ENCODE peak calls at places on chromosome X, in eight cellular contexts. Q is lower lobe of right lung, F is transverse colon, P is Caco-2, M is right atrium auricular region, C is vagina, J is IMR-90, I is fibroblast of lung. H is an unnamed sample.

GRCh38 chrX:9874483-9874882 is 88.3 kb downstream of the SHROOM2 start:
- DNase-seq in Q (no peak), F (no peak), P (no peak), M (no peak), C (no peak), J (peak; percentile 25), I (no peak), H (no peak)

GRCh38 chrX:24536551-24536950 is 71.5 kb downstream of the PDK3 start:
- DNase-seq in Q (no peak), F (no peak), P (no peak), M (no peak), C (no peak), J (no peak), I (no peak), H (no peak)

GRCh38 chrX:36462142-36462541 is 542.6 kb downstream of the CFAP47 start:
- DNase-seq in Q (no peak), F (no peak), P (no peak), M (no peak), C (no peak), J (no peak), I (no peak), H (no peak)

GRCh38 chrX:40468033-40468979 is 112.5 kb upstream of the ATP6AP2 start:
- DNase-seq in Q (peak; percentile 58), F (peak; percentile 59), P (peak; percentile 60), M (peak; percentile 66), C (no peak), J (peak; percentile 5), I (peak; percentile 7), H (peak; percentile 66)

GRCh38 chrX:13420545-13421183 is 100.8 kb upstream of the ATXN3L start:
- DNase-seq in Q (no peak), F (no peak), P (no peak), M (no peak), C (no peak), J (no peak), I (no peak), H (no peak)

GRCh38 chrX:135536883-135537282 is 16.4 kb downstream of the INTS6L start:
- DNase-seq in Q (no peak), F (no peak), P (no peak), M (no peak), C (no peak), J (no peak), I (no peak), H (no peak)

GRCh38 chrX:122441451-122441850 is 742.6 kb upstream of the GRIA3 start:
- DNase-seq in Q (no peak), F (no peak), P (no peak), M (no peak), C (no peak), J (no peak), I (no peak), H (no peak)

GRCh38 chrX:43939187-43939926 is 33.8 kb downstream of the NDP start:
- DNase-seq in Q (no peak), F (no peak), P (no peak), M (no peak), C (no peak), J (peak; percentile 3), I (peak; percentile 37), H (no peak)

GRCh38 chrX:17817242-17817641 is 43.9 kb downstream of the RAI2 start:
- DNase-seq in Q (no peak), F (no peak), P (no peak), M (no peak), C (no peak), J (no peak), I (peak; percentile 45), H (no peak)

GRCh38 chrX:13092455-13092941 is 48.1 kb upstream of the FAM9C start:
- DNase-seq in Q (peak; percentile 72), F (peak; percentile 75), P (no peak), M (no peak), C (no peak), J (no peak), I (no peak), H (no peak)

GRCh38 chrX:143121471-143121870 is 95.7 kb downstream of the SPANXN4 start:
- DNase-seq in Q (no peak), F (no peak), P (no peak), M (no peak), C (no peak), J (no peak), I (no peak), H (no peak)

DNA sequence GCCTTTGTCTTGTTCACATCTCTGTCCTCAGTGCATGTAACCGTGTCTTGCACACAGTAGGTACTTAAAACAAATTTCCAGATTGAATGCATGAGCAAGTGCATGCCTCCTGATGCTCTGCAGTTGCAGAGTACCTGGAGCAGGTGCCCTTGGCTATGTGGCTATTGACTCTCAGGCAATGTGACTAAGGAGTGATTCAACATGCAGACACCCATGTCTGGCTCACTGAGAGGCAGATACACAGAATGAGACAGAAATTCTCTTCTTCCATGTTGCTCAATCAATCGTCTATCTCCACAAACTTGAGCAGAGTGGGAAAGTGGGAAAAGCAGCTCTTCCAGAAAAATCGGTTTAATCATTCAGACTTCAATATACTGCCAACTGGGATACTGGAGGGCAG is 111.0 kb downstream of the CHRDL1 start:
- DNase-seq in Q (no peak), F (no peak), P (no peak), M (no peak), C (no peak), J (no peak), I (no peak), H (no peak)
- TF ChIP-seq CTCF in Q (no peak), F (no peak), P (no peak), M (no peak), C (no peak), J (no peak), I (no peak), H (no peak)

DNA sequence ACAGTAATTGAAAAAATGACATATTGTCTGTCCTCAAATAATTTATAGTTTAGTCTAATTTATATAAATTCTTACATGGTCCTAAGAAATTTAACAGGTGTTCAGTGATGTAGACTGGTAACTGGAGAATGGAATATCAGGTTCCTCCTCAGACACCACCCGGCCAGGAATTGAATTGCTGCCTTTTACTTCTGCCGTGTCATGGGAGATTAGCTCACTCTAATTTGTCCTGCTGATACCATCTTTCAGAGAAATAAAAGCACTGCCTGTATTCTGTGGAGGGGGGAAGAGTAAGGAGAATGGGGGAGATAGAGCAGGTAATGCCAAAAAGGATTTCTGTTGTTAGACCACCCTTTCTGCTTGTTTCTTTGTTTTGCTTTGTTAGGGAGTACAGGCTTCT is 125.2 kb upstream of the KLHL4 start:
- DNase-seq in Q (no peak), F (no peak), P (no peak), M (no peak), C (no peak), J (no peak), I (no peak), H (no peak)
- H3K4me3 ChIP-seq in Q (no peak overlapping the region), F (no peak overlapping the region), P (no peak overlapping the region), M (no peak overlapping the region), C (no peak overlapping the region), J (no peak overlapping the region), I (no peak overlapping the region), H (no peak overlapping the region)

DNA sequence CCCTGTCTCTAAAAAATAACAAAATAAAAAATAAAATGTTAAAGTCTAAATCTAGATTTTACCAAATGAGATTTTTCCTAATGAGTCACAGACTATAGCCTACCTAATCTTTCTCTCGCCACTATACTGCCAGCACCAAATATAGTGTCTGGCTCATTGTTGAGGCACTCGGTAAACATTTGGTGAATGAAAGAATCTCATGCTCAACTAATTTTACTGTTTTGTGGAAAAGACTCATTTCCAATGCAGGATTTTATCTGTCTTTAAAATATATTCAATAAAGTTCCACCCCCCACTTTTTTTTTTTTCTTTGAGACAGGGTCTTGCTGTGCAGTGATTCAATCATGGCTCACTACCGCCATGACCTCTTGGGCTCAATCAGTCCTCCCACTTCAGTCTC is 71.5 kb downstream of the PLS3 start:
- DNase-seq in Q (no peak), F (no peak), P (no peak), M (no peak), C (no peak), J (peak; percentile 61), I (no peak), H (no peak)
- H3K36me3 ChIP-seq in Q (peaks cover 17% of the 10 kb centered on the region), F (no peaks in the 10 kb centered on the region), P (no peaks in the 10 kb centered on the region), M (peaks cover 8% of the 10 kb centered on the region), C (no peaks in the 10 kb centered on the region), J (peaks cover 9% of the 10 kb centered on the region), I (peaks cover 2% of the 10 kb centered on the region), H (peaks cover 2% of the 10 kb centered on the region)

DNA sequence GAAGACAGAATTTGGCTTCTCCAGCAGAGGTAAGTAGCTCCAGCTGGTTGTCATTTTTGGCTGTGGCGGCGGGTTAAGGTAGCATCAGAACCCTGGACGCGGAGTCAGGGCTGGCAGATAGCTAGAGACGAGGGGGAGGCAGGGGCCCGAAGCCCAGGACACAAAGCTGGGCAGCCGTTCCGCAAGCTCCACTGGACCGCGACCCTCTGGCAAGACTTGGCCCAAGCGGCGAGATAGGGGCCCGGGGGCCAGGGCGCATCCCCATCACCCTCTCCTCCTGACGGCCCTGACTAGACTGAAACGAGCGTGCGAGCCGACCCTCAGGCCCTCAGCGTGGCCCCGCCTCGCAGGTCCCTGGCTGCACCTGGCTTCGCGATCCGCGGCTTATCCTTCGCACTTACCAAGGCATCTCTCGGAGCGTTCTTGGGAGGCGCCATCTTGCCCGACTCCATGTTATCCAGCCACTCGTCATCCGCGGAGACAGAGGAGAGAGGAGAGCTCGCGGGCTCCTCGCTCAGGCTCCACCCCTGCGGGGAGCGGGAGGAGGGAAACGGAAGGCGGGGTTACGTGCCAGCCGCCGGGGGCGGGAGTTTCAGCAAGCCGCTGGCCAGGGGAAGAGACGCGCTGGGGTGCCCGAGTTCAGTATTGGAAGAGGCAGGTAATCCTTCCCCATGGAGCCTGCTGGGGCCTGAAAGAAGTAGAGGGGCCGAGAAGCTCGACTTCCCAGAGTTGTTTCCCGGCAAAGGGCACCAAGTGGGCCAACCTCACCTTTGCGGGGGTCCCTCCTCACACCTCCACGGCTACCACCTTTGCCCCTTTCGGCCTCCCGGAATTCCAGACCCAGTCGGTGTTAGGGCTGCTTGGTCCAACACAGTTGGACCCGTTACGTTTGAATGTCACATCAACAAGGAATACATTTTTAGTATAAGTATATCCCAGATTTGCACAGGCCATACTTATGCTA is at the start of gene TAF9B:
- DNase-seq in Q (peak; percentile 91), F (peak; percentile 88), P (peak; percentile 86), M (peak; percentile 82), C (peak; percentile 90), J (peak; percentile 71), I (peak; percentile 73), H (peak; percentile 86)
- TF ChIP-seq CTCF in Q (no peak), F (no peak), P (no peak), M (no peak), C (no peak), J (no peak), I (no peak), H (no peak)

GRCh38 chrX:154457491-154458115 is 478 bp upstream of the PLXNA3 start:
- DNase-seq in Q (peak; percentile 60), F (peak; percentile 72), P (peak; percentile 83), M (no peak), C (no peak), J (no peak), I (no peak), H (peak; percentile 67)
- H3K4me3 ChIP-seq in Q (peak overlapping the region; percentile 68), F (peak overlapping the region; percentile 78), P (peak overlapping the region; percentile 72), M (peak overlapping the region; percentile 42), C (peak overlapping the region; percentile 60), J (peak overlapping the region; percentile 74), I (peak overlapping the region; percentile 36), H (peak overlapping the region; percentile 33)

GRCh38 chrX:154365052-154365600 is 9.3 kb downstream of the FLNA start:
- DNase-seq in Q (no peak), F (no peak), P (no peak), M (no peak), C (no peak), J (no peak), I (no peak), H (no peak)
- H3K36me3 ChIP-seq in Q (peaks cover 80% of the 10 kb centered on the region), F (no peaks in the 10 kb centered on the region), P (no peaks in the 10 kb centered on the region), M (peaks cover 88% of the 10 kb centered on the region), C (no peaks in the 10 kb centered on the region), J (peaks cover 84% of the 10 kb centered on the region), I (peaks cover 51% of the 10 kb centered on the region), H (peaks cover 94% of the 10 kb centered on the region)

H was measured in WERI-Rb-1.